ENCODE peak calls at places on chromosome 16, in ten cellular contexts. A is SK-N-SH, N is upper lobe of left lung, I is mucosa of descending colon, L is NT2/D1, G is spleen, E is fibroblast of mammary gland, K is tibial artery, C is BJ, F is hepatocyte. J is an unnamed sample.

GRCh38 chr16:23948949-23949392 is 113.2 kb downstream of the PRKCB start:
- DNase-seq in A (no peak), N (no peak), I (peak), L (no peak), G (no peak), E (no peak), K (no peak), C (no peak), F (no peak), J (no peak)

GRCh38 chr16:50509521-50510341 is 38.5 kb upstream of the NKD1 start:
- DNase-seq in A (peak), N (no peak), I (peak), L (peak), G (no peak), E (peak), K (no peak), C (no peak), F (no peak), J (no peak)

GRCh38 chr16:1981398-1981836 is at the start of gene NOXO1:
- DNase-seq in A (no peak), N (no peak), I (peak), L (no peak), G (no peak), E (no peak), K (no peak), C (no peak), F (no peak), J (no peak)

GRCh38 chr16:73000907-73001521 is 46.9 kb downstream of the ZFHX3 start:
- DNase-seq in A (no peak), N (no peak), I (no peak), L (no peak), G (no peak), E (no peak), K (no peak), C (no peak), F (no peak), J (no peak)

GRCh38 chr16:22685162-22685830 is 128.7 kb upstream of the HS3ST2 start:
- DNase-seq in A (no peak), N (no peak), I (peak), L (no peak), G (no peak), E (peak), K (peak), C (no peak), F (peak), J (no peak)

GRCh38 chr16:22206847-22207714 is 1.0 kb downstream of the EEF2K start:
- DNase-seq in A (peak), N (peak), I (peak), L (no peak), G (peak), E (peak), K (peak), C (no peak), F (peak), J (no peak)

GRCh38 chr16:11871193-11871592 is 19.9 kb upstream of the RSL1D1 start:
- DNase-seq in A (no peak), N (peak), I (no peak), L (peak), G (no peak), E (peak), K (no peak), C (no peak), F (peak), J (no peak)

GRCh38 chr16:58022601-58023371 is 2.8 kb upstream of the MMP15 start:
- DNase-seq in A (peak), N (peak), I (peak), L (no peak), G (peak), E (peak), K (peak), C (no peak), F (peak), J (no peak)

GRCh38 chr16:8677481-8677880 is 3.1 kb downstream of the ABAT start:
- DNase-seq in A (no peak), N (no peak), I (no peak), L (no peak), G (no peak), E (peak), K (no peak), C (no peak), F (no peak), J (no peak)

GRCh38 chr16:57536306-57537193 is at the start of gene CCDC102A:
- DNase-seq in A (peak), N (peak), I (no peak), L (no peak), G (no peak), E (no peak), K (no peak), C (no peak), F (peak), J (no peak)

GRCh38 chr16:31354394-31355291 is at the start of gene ITGAX:
- DNase-seq in A (peak), N (peak), I (peak), L (peak), G (peak), E (peak), K (peak), C (no peak), F (peak), J (peak)
- H3K4me3 ChIP-seq in A (no peak), N (peak), I (no peak), L (no peak), G (peak), E (no peak), K (no peak), C (no peak), F (no peak), J (no peak)

DNA sequence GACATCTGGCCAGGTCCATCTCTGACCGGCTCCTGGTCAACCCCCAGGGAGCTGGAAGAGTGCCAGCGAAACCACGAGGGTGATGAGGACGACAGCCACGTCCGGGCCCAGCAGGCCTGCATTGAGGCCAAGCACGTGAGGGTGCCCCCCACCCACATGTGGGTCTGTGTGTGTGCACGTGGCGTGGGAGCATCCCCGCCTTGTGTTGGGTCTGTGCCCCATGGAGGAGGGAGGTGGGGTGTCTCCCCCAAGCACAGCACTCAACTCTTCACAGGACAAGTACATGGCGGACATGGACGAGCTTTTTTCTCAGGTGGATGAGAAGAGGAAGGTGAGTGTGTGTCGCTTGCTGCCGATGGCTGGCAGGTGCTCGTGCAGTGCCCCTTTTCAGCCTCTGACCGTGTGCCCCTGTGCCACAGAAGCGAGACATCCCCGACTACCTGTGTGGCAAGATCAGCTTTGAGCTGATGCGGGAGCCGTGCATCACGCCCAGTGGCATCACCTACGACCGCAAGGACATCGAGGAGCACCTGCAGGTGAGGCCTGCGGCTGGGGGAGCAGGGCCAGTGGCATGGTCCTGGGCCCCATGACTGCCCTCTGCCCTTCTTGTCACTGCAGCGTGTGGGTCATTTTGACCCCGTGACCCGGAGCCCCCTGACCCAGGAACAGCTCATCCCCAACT is 1.7 kb downstream of the STUB1 start:
- DNase-seq in A (no peak), N (no peak), I (peak), L (no peak), G (no peak), E (peak), K (no peak), C (no peak), F (no peak), J (no peak)
- H3K4me3 ChIP-seq in A (peak), N (no peak), I (no peak), L (peak), G (peak), E (peak), K (peak), C (no peak), F (no peak), J (peak)

GRCh38 chr16:78900039-78900811 is 700.3 kb downstream of the MAF start:
- DNase-seq in A (no peak), N (no peak), I (no peak), L (no peak), G (no peak), E (no peak), K (no peak), C (no peak), F (no peak), J (no peak)

GRCh38 chr16:78903237-78903636 is 697.3 kb downstream of the MAF start:
- DNase-seq in A (no peak), N (no peak), I (no peak), L (no peak), G (no peak), E (no peak), K (no peak), C (no peak), F (no peak), J (no peak)

GRCh38 chr16:78902291-78902690 is 698.2 kb downstream of the MAF start:
- DNase-seq in A (no peak), N (no peak), I (no peak), L (no peak), G (no peak), E (no peak), K (no peak), C (no peak), F (no peak), J (no peak)

GRCh38 chr16:78906135-78906534 is 694.4 kb downstream of the MAF start:
- DNase-seq in A (no peak), N (no peak), I (no peak), L (peak), G (no peak), E (no peak), K (no peak), C (no peak), F (no peak), J (no peak)
- H3K4me3 ChIP-seq in A (no peak), N (no peak), I (no peak), L (no peak), G (no peak), E (no peak), K (no peak), C (no peak), F (no peak), J (no peak)

GRCh38 chr16:81237942-81238295 is 570 bp upstream of the BCO1 start:
- DNase-seq in A (no peak), N (no peak), I (no peak), L (no peak), G (no peak), E (no peak), K (no peak), C (no peak), F (no peak), J (no peak)
- H3K4me3 ChIP-seq in A (no peak), N (no peak), I (no peak), L (no peak), G (no peak), E (no peak), K (no peak), C (no peak), F (no peak), J (no peak)

DNA sequence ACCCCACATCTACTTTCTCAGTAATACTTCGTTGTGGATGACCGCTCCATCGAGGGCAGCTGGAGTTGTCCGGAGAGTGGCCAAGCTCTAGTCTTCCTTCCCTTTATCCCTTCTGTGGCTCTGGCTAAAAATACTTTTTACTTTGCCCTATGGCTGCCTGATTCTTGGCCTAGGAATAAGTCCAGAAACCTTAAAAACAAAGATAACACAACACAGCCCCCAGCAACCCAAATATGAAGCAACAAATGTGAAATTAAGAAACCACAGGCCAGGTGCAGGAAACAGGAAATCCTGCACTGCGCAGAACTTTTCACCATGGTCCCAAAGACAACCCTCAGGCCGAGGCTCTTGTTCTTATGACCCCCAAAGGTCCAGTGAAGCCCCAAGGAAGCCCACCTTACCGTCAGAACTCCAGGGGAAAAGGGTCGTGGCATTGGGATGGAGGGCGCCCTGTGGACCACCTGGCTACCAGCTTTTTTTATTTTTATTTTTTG is 26.0 kb downstream of the TK2 start:
- DNase-seq in A (no peak), N (no peak), I (no peak), L (no peak), G (peak), E (no peak), K (no peak), C (no peak), F (no peak), J (no peak)
- H3K4me3 ChIP-seq in A (no peak), N (no peak), I (no peak), L (no peak), G (peak), E (no peak), K (no peak), C (no peak), F (no peak), J (no peak)

GRCh38 chr16:54933281-54934150 is 2.9 kb downstream of the IRX5 start:
- DNase-seq in A (no peak), N (no peak), I (no peak), L (no peak), G (no peak), E (no peak), K (no peak), C (no peak), F (no peak), J (no peak)
- H3K4me3 ChIP-seq in A (no peak), N (peak), I (no peak), L (peak), G (peak), E (peak), K (no peak), C (peak), F (no peak), J (peak)

GRCh38 chr16:5578980-5579379 is 481.4 kb upstream of the EEF2KMT start:
- DNase-seq in A (no peak), N (no peak), I (no peak), L (no peak), G (no peak), E (no peak), K (no peak), C (no peak), F (no peak), J (no peak)
- H3K4me3 ChIP-seq in A (no peak), N (no peak), I (no peak), L (no peak), G (no peak), E (no peak), K (no peak), C (no peak), F (no peak), J (no peak)

GRCh38 chr16:86089986-86090385 is 191.0 kb downstream of the IRF8 start:
- DNase-seq in A (no peak), N (no peak), I (no peak), L (no peak), G (peak), E (no peak), K (no peak), C (no peak), F (no peak), J (no peak)
- H3K4me3 ChIP-seq in A (no peak), N (no peak), I (no peak), L (no peak), G (no peak), E (no peak), K (no peak), C (no peak), F (no peak), J (no peak)

GRCh38 chr16:24996731-24997130 is 18.4 kb downstream of the ARHGAP17 start:
- DNase-seq in A (no peak), N (no peak), I (no peak), L (no peak), G (no peak), E (no peak), K (no peak), C (no peak), F (no peak), J (no peak)
- H3K4me3 ChIP-seq in A (no peak), N (no peak), I (no peak), L (no peak), G (no peak), E (no peak), K (no peak), C (no peak), F (no peak), J (no peak)

DNA sequence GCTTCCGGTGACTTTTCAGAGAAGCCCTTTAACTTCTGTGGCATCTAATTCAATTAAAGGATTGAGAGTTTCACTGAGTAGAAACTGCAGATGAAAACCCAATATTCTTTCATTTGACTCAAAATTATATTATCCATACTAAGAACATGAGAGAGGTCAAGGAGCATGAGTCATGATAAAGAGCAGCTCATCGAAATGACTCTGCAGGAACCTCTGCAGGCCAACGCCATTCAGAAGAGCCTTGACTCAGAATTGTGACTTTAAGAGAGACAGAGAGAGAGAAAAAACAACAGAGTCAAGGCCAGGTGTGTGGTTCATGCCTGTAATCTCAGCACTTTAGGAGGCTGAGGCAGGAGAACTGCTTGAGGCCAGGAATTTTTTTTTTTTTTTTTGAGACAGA is 417.2 kb upstream of the XYLT1 start:
- DNase-seq in A (no peak), N (no peak), I (no peak), L (no peak), G (no peak), E (peak), K (no peak), C (no peak), F (no peak), J (no peak)
- H3K4me3 ChIP-seq in A (no peak), N (no peak), I (no peak), L (no peak), G (no peak), E (no peak), K (no peak), C (no peak), F (no peak), J (no peak)

J was measured in skeletal muscle cell.